ENCODE peak calls at places on chromosomes 3 and 15, in seven cellular contexts. J, Z, K, W, O, H and Y are unnamed samples.

GRCh38 chr3:14248849-14249523 is 70.4 kb downstream of the LSM3 start:
- DNase-seq in W (no peak), O (no peak), J (no peak), H (no peak), Z (no peak), K (no peak), Y (no peak)

GRCh38 chr3:187130346-187131066 is 8.8 kb downstream of the RPL39L start:
- DNase-seq in K (no peak), J (no peak), H (peak), O (peak), W (peak), Z (no peak), Y (peak)

GRCh38 chr3:68306571-68306970 is 625.8 kb downstream of the TAFA4 start:
- DNase-seq in W (peak), H (no peak), Z (no peak), K (peak), O (no peak), J (peak), Y (peak)

GRCh38 chr3:149376728-149377407 is 581 bp downstream of the TM4SF1 start:
- DNase-seq in W (no peak), H (no peak), Z (no peak), K (no peak), J (no peak), O (no peak), Y (peak)

GRCh38 chr3:171343688-171344087 is 116.5 kb downstream of the TNIK start:
- DNase-seq in J (peak), W (no peak), O (no peak), Z (no peak), K (no peak), H (no peak), Y (no peak)

GRCh38 chr3:7112523-7113056 is 251.7 kb downstream of the GRM7 start:
- DNase-seq in W (no peak), O (no peak), H (no peak), J (no peak), K (no peak), Z (no peak), Y (no peak)

GRCh38 chr15:99224815-99225214 is 24.6 kb downstream of the TTC23 start:
- DNase-seq in O (no peak), K (no peak), J (no peak), W (no peak), H (no peak), Z (no peak), Y (no peak)

GRCh38 chr3:96814581-96815567 is at the start of gene EPHA6:
- DNase-seq in Z (no peak), H (peak), J (no peak), K (no peak), W (peak), O (no peak), Y (no peak)

GRCh38 chr15:38714309-38715072 is 149.9 kb upstream of the RASGRP1 start:
- DNase-seq in O (peak), H (peak), W (no peak), Z (no peak), K (no peak), J (no peak), Y (peak)

GRCh38 chr3:104388624-104389023 is 978.1 kb upstream of the ALCAM start:
- DNase-seq in O (peak), H (no peak), J (peak), Z (no peak), K (no peak), W (no peak), Y (peak)

GRCh38 chr3:59783468-59783988 is 733.7 kb upstream of the CFAP20DC start:
- DNase-seq in W (no peak), H (no peak), K (no peak), J (peak), Z (peak), O (no peak), Y (no peak)

GRCh38 chr3:194687638-194688206 is 2.0 kb downstream of the FAM43A start:
- DNase-seq in J (peak), K (peak), W (peak), H (peak), Z (peak), O (peak), Y (peak)

GRCh38 chr15:74389115-74390048 is 21.9 kb upstream of the CYP11A1 start:
- DNase-seq in O (no peak), H (no peak), W (no peak), K (no peak), Z (no peak), J (no peak), Y (no peak)

GRCh38 chr3:150133293-150133692 is 162.6 kb upstream of the PFN2 start:
- DNase-seq in K (no peak), H (no peak), J (no peak), O (no peak), W (no peak), Z (no peak), Y (no peak)